ENCODE peak calls at places on chromosomes 13 and 19, in seven cellular contexts. G is stimulated activated CD4-positive, alpha-beta T cell treated with anti-CD3 and anti-CD28 coated beads, Interleukin-2, amount 100 ng/mL, for 48 hours; L is pons; B is central memory CD4-positive, alpha-beta T cell; R is T-helper 1 cell; I is COR-L47; P is stomach. C is an unnamed sample.

GRCh38 chr13:47463726-47464125 is 537.3 kb downstream of the SUCLA2 start:
- DNase-seq in L (no peak), I (no peak), B (no peak), G (no peak), R (no peak), P (no peak), C (no peak)

GRCh38 chr13:111901301-111901905 is 165.5 kb upstream of the SOX1 start:
- DNase-seq in P (no peak), L (no peak), R (no peak), I (no peak), G (no peak), B (no peak), C (no peak)

GRCh38 chr13:27583645-27584044 is 36.7 kb downstream of the LNX2 start:
- DNase-seq in R (no peak), B (peak), I (no peak), G (no peak), P (no peak), L (no peak), C (no peak)

GRCh38 chr13:20387441-20387971 is 138.2 kb downstream of the CRYL1 start:
- DNase-seq in G (no peak), I (no peak), R (no peak), P (peak), B (no peak), L (no peak), C (no peak)

GRCh38 chr19:17311455-17312248 is 2.3 kb downstream of the DDA1 start:
- DNase-seq in R (no peak), B (no peak), P (no peak), G (no peak), L (no peak), I (no peak), C (no peak)

GRCh38 chr19:15101479-15102082 is 5.6 kb upstream of the SYDE1 start:
- DNase-seq in G (peak), L (no peak), R (peak), I (no peak), B (peak), P (peak), C (peak)

GRCh38 chr13:49953560-49953959 is 17.4 kb upstream of the SPRYD7 start:
- DNase-seq in G (no peak), L (no peak), B (no peak), I (no peak), P (no peak), R (no peak), C (no peak)

GRCh38 chr13:33514362-33514761 is 228.8 kb upstream of the STARD13 start:
- DNase-seq in R (no peak), I (no peak), L (no peak), G (no peak), B (no peak), P (no peak), C (no peak)

GRCh38 chr13:112693831-112694497 is 4.1 kb downstream of the ATP11A start:
- DNase-seq in P (peak), R (no peak), L (peak), G (no peak), B (no peak), I (no peak), C (peak)

GRCh38 chr19:45507864-45508680 is 793 bp downstream of the VASP start:
- DNase-seq in R (peak), P (peak), L (no peak), I (peak), G (no peak), B (no peak), C (peak)

GRCh38 chr13:75485286-75486062 is 3.5 kb upstream of the TBC1D4 start:
- DNase-seq in G (no peak), L (no peak), P (no peak), I (no peak), B (no peak), R (no peak), C (no peak)

GRCh38 chr13:78599911-78600310 is 3.4 kb downstream of the POU4F1 start:
- DNase-seq in B (no peak), L (no peak), I (no peak), G (no peak), R (no peak), P (no peak), C (no peak)

GRCh38 chr13:77697208-77698103 is at the start of gene SLAIN1:
- DNase-seq in G (peak), L (peak), R (peak), I (peak), P (peak), B (peak), C (peak)

GRCh38 chr13:32736648-32737047 is 150.4 kb downstream of the PDS5B start:
- DNase-seq in P (no peak), R (no peak), L (no peak), I (no peak), G (no peak), B (peak), C (no peak)

GRCh38 chr19:46571495-46571894 is 29.6 kb upstream of the CALM3 start:
- DNase-seq in I (peak), L (no peak), P (no peak), G (peak), B (no peak), R (no peak), C (no peak)

C was measured in thyroid gland.